ENCODE peak calls at places on chromosomes 1 and 21, in six cellular contexts. One of them, this sample, is unnamed. For H3K4me1, the result is how much of the 10 kb centered on the place peaks cover.

GRCh38 chr1:228354390-228355320 is 52.0 kb downstream of the TRIM11 start:
- ATAC-seq in A549: peak
- ATAC-seq in HepG2: peak
- ATAC-seq in GM12878: no peak
- ATAC-seq in upper lobe of left lung: no peak
- ATAC-seq in K562: peak
- ATAC-seq in this sample: no peak

GRCh38 chr21:34620084-34620665 is 5.3 kb upstream of the RCAN1 start:
- ATAC-seq in A549: no peak
- ATAC-seq in HepG2: no peak
- ATAC-seq in GM12878: no peak
- ATAC-seq in upper lobe of left lung: no peak
- ATAC-seq in K562: no peak
- ATAC-seq in this sample: no peak

GRCh38 chr1:23282967-23283366 is 61.1 kb downstream of the HNRNPR start:
- ATAC-seq in A549: no peak
- ATAC-seq in HepG2: no peak
- ATAC-seq in GM12878: no peak
- ATAC-seq in upper lobe of left lung: peak
- ATAC-seq in K562: no peak
- ATAC-seq in this sample: peak

GRCh38 chr1:7628273-7628672 is 142.8 kb upstream of the VAMP3 start:
- ATAC-seq in A549: no peak
- ATAC-seq in HepG2: no peak
- ATAC-seq in GM12878: no peak
- ATAC-seq in upper lobe of left lung: no peak
- ATAC-seq in K562: no peak
- ATAC-seq in this sample: no peak

GRCh38 chr1:214532070-214532469 is 19.3 kb downstream of the PTPN14 start:
- ATAC-seq in A549: no peak
- ATAC-seq in HepG2: no peak
- ATAC-seq in GM12878: no peak
- ATAC-seq in upper lobe of left lung: no peak
- ATAC-seq in K562: no peak
- ATAC-seq in this sample: no peak

GRCh38 chr1:172266528-172267174 is 153.8 kb upstream of the C1orf105 start:
- ATAC-seq in A549: no peak
- ATAC-seq in HepG2: no peak
- ATAC-seq in GM12878: no peak
- ATAC-seq in upper lobe of left lung: no peak
- ATAC-seq in K562: no peak
- ATAC-seq in this sample: no peak

GRCh38 chr1:85283475-85284199 is 7.2 kb upstream of the BCL10 start:
- ATAC-seq in A549: peak
- ATAC-seq in HepG2: peak
- ATAC-seq in GM12878: peak
- ATAC-seq in upper lobe of left lung: peak
- ATAC-seq in K562: peak
- ATAC-seq in this sample: no peak

GRCh38 chr1:239587066-239587465 is 200.7 kb downstream of the CHRM3 start:
- ATAC-seq in A549: no peak
- ATAC-seq in HepG2: no peak
- ATAC-seq in GM12878: peak
- ATAC-seq in upper lobe of left lung: no peak
- ATAC-seq in K562: no peak
- ATAC-seq in this sample: no peak

GRCh38 chr21:45266518-45267389 is 20.9 kb downstream of the POFUT2 start:
- ATAC-seq in A549: no peak
- ATAC-seq in HepG2: no peak
- ATAC-seq in GM12878: peak
- ATAC-seq in upper lobe of left lung: peak
- ATAC-seq in K562: no peak
- ATAC-seq in this sample: no peak

GRCh38 chr1:187244623-187245022 is 415.9 kb downstream of the PLA2G4A start:
- ATAC-seq in A549: no peak
- ATAC-seq in HepG2: no peak
- ATAC-seq in GM12878: no peak
- ATAC-seq in upper lobe of left lung: no peak
- ATAC-seq in K562: no peak
- ATAC-seq in this sample: no peak

GRCh38 chr1:15923241-15923640 is 52.7 kb downstream of the ZBTB17 start:
- ATAC-seq in A549: no peak
- ATAC-seq in HepG2: no peak
- ATAC-seq in GM12878: no peak
- ATAC-seq in upper lobe of left lung: no peak
- ATAC-seq in K562: no peak
- ATAC-seq in this sample: no peak

GRCh38 chr1:151289991-151290708 is 8.1 kb downstream of the ZNF687 start:
- ATAC-seq in A549: no peak
- ATAC-seq in HepG2: no peak
- ATAC-seq in GM12878: peak
- ATAC-seq in upper lobe of left lung: no peak
- ATAC-seq in K562: no peak
- ATAC-seq in this sample: no peak

GRCh38 chr1:200296091-200296661 is 113.7 kb downstream of the ZNF281 start:
- ATAC-seq in A549: no peak
- ATAC-seq in HepG2: peak
- ATAC-seq in GM12878: no peak
- ATAC-seq in upper lobe of left lung: no peak
- ATAC-seq in K562: no peak
- ATAC-seq in this sample: no peak

GRCh38 chr1:98323906-98324358 is 337.6 kb upstream of the SNX7 start:
- ATAC-seq in A549: peak
- ATAC-seq in HepG2: no peak
- ATAC-seq in GM12878: no peak
- ATAC-seq in upper lobe of left lung: peak
- ATAC-seq in K562: no peak
- ATAC-seq in this sample: peak

GRCh38 chr1:148309940-148310500 is 157.9 kb upstream of the NBPF11 start:
- ATAC-seq in A549: no peak
- ATAC-seq in HepG2: no peak
- ATAC-seq in GM12878: no peak
- ATAC-seq in upper lobe of left lung: peak
- ATAC-seq in K562: no peak
- ATAC-seq in this sample: no peak

GRCh38 chr1:182752077-182752826 is 37.3 kb upstream of the NPL start:
- ATAC-seq in A549: no peak
- ATAC-seq in HepG2: no peak
- ATAC-seq in GM12878: no peak
- ATAC-seq in upper lobe of left lung: no peak
- ATAC-seq in K562: no peak
- ATAC-seq in this sample: no peak

DNA sequence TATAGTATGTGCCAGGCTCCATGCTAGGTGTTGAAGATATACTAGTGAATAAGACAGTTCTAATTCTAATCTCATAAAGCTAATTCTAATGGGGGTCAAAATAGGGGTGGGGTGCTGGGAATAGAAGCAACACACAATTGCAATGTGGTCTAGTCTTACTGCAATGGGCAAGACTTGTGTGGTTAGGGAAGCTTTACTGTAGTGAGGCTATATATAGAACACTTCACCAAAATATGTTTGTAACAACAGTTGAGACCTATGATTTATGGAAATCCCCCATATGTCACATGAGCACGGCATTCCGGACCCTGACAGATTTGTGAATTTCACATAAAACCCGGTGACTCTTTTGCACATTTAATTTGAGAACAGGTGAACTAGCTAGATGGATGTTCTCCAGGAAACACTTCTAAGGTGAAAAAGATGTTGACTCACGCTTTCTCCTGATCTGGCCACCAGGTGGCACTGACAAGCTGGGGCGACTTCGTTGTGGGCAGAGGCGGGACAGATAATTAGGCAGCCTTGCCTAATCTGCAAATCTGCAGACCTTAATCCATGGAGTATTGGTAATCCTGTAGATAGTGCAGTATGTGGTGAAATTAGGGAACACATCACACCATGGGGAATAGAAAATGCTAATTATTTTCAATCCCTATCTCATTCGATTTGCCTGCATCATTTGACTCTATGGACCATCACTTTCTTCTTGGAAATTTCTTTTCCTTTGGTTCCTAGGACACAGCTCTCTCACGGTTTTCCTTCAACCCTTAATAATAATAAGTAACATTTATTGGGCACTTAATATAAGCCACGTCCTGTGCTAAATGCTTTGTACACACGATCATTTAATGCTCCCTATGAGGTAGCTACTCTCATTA is 37.7 kb downstream of the KIAA0040 start:
- ATAC-seq in A549: peak
- ATAC-seq in HepG2: peak
- ATAC-seq in GM12878: peak
- ATAC-seq in upper lobe of left lung: peak
- ATAC-seq in K562: peak
- ATAC-seq in this sample: peak
- TF ChIP-seq CTCF in A549: peak
- TF ChIP-seq CTCF in HepG2: peak
- TF ChIP-seq CTCF in GM12878: peak
- TF ChIP-seq CTCF in upper lobe of left lung: peak
- TF ChIP-seq CTCF in K562: peak
- TF ChIP-seq CTCF in this sample: peak

DNA sequence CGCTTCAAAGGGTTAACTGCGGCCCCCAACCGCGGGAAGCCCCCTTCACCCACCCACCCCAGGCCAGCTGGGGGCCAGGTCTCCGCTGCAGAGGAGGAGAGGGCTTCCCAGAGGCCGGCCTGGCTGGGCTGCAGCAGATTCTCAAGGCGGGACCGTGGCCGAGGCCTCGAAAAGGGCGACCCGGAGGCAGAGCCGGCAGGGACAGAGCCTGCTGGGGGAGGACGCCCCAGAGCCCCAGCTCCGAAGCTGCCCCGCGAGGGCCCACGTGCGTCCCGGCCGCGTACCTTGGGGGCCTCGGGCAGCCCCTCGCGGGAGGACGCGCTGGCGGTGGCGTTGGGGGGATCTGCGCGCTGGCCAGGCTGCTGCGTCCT is 307 bp downstream of the C1QTNF12 start:
- ATAC-seq in A549: no peak
- ATAC-seq in HepG2: no peak
- ATAC-seq in GM12878: no peak
- ATAC-seq in upper lobe of left lung: no peak
- ATAC-seq in K562: no peak
- ATAC-seq in this sample: no peak
- H3K4me1 ChIP-seq in A549: under half
- H3K4me1 ChIP-seq in HepG2: under half
- H3K4me1 ChIP-seq in GM12878: under half
- H3K4me1 ChIP-seq in upper lobe of left lung: under half
- H3K4me1 ChIP-seq in K562: under half
- H3K4me1 ChIP-seq in this sample: under half

DNA sequence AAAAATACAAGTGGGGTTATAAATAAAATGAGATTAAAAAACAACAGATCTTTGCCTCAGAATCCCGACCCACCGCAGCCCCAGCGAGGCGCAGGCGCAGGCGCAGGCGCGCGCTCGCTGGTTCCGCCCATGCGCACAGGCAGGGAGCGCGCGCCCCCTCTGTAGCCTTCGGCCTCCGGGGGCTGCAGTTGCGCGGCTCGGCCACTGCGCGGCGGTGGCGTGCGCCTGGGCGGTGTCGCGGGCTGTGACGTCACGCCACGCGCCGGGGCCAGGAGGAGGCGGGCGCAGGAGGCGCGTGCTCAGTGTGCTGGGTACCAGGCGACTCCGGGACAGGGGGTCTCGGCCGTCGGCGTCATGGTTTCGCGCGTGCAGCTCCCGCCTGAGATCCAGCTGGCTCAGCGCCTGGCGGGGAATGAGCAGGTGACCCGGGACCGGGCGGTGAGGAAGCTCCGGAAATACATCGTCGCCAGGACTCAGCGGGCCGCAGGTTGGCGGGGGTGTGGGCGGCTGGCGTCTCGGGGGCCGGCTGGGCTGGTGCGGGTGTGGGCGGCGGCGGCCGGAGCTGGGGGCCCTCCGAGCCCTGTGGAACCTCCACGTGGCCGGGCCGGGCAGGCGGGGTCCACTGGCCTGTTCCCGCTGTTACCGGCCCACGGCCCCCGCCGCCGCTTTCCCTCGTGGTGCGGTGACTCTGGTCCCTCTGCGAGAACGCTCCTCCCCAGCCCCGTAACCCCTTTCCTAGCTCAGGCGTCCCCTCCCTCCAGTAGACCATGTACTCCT is at the start of gene RRP1:
- ATAC-seq in A549: peak
- ATAC-seq in HepG2: peak
- ATAC-seq in GM12878: peak
- ATAC-seq in upper lobe of left lung: peak
- ATAC-seq in K562: peak
- ATAC-seq in this sample: peak
- TF ChIP-seq EP300 in A549: no peak
- TF ChIP-seq EP300 in HepG2: peak
- TF ChIP-seq EP300 in GM12878: no peak
- TF ChIP-seq EP300 in upper lobe of left lung: no peak
- TF ChIP-seq EP300 in K562: no peak
- TF ChIP-seq EP300 in this sample: no peak

GRCh38 chr1:237568955-237569354 is 321.8 kb downstream of the ZP4 start:
- ATAC-seq in A549: peak
- ATAC-seq in HepG2: no peak
- ATAC-seq in GM12878: no peak
- ATAC-seq in upper lobe of left lung: no peak
- ATAC-seq in K562: no peak
- ATAC-seq in this sample: no peak

GRCh38 chr1:237566581-237566980 is 324.1 kb downstream of the ZP4 start:
- ATAC-seq in A549: no peak
- ATAC-seq in HepG2: peak
- ATAC-seq in GM12878: no peak
- ATAC-seq in upper lobe of left lung: no peak
- ATAC-seq in K562: no peak
- ATAC-seq in this sample: no peak

GRCh38 chr1:237574536-237574935 is 316.2 kb downstream of the ZP4 start:
- ATAC-seq in A549: no peak
- ATAC-seq in HepG2: no peak
- ATAC-seq in GM12878: no peak
- ATAC-seq in upper lobe of left lung: no peak
- ATAC-seq in K562: no peak
- ATAC-seq in this sample: no peak

GRCh38 chr1:237565236-237565635 is 325.5 kb downstream of the ZP4 start:
- ATAC-seq in A549: no peak
- ATAC-seq in HepG2: no peak
- ATAC-seq in GM12878: no peak
- ATAC-seq in upper lobe of left lung: no peak
- ATAC-seq in K562: no peak
- ATAC-seq in this sample: no peak

GRCh38 chr1:237570530-237570929 is 320.2 kb downstream of the ZP4 start:
- ATAC-seq in A549: no peak
- ATAC-seq in HepG2: peak
- ATAC-seq in GM12878: peak
- ATAC-seq in upper lobe of left lung: no peak
- ATAC-seq in K562: no peak
- ATAC-seq in this sample: no peak
- TF ChIP-seq CTCF in A549: no peak
- TF ChIP-seq CTCF in HepG2: no peak
- TF ChIP-seq CTCF in GM12878: peak
- TF ChIP-seq CTCF in upper lobe of left lung: no peak
- TF ChIP-seq CTCF in K562: no peak
- TF ChIP-seq CTCF in this sample: no peak